ENCODE peak calls at places on chromosomes 16 and 17, in ten cellular contexts. One of them, this sample, is unnamed.

GRCh38 chr17:83084621-83085056 is 5.2 kb downstream of the METRNL start:
- DNase-seq in adrenal gland: no peak
- DNase-seq in Peyer's patch: peak; percentile 84
- DNase-seq in astrocyte of the spinal cord: no peak
- DNase-seq in right atrium auricular region: no peak
- DNase-seq in CD8-positive, alpha-beta T cell: no peak
- DNase-seq in IMR-90: no peak
- DNase-seq in brain microvascular endothelial cell: no peak
- DNase-seq in tibial nerve: no peak
- DNase-seq in neural progenitor cell: no peak
- DNase-seq in this sample: no peak

GRCh38 chr17:82786427-82786826 is 34.6 kb downstream of the TBCD start:
- DNase-seq in neural progenitor cell: no peak
- DNase-seq in tibial nerve: no peak
- DNase-seq in CD8-positive, alpha-beta T cell: no peak
- DNase-seq in Peyer's patch: no peak
- DNase-seq in IMR-90: no peak
- DNase-seq in brain microvascular endothelial cell: no peak
- DNase-seq in astrocyte of the spinal cord: no peak
- DNase-seq in right atrium auricular region: no peak
- DNase-seq in adrenal gland: no peak
- DNase-seq in this sample: no peak

GRCh38 chr16:1773703-1774455 is 945 bp upstream of the MRPS34 start:
- DNase-seq in IMR-90: peak; percentile 24
- DNase-seq in astrocyte of the spinal cord: peak; percentile 41
- DNase-seq in brain microvascular endothelial cell: no peak
- DNase-seq in tibial nerve: no peak
- DNase-seq in right atrium auricular region: no peak
- DNase-seq in Peyer's patch: peak; percentile 70
- DNase-seq in neural progenitor cell: no peak
- DNase-seq in adrenal gland: peak; percentile 86
- DNase-seq in CD8-positive, alpha-beta T cell: no peak
- DNase-seq in this sample: no peak

GRCh38 chr17:76820523-76820922 is 47.7 kb upstream of the MGAT5B start:
- DNase-seq in tibial nerve: no peak
- DNase-seq in CD8-positive, alpha-beta T cell: no peak
- DNase-seq in adrenal gland: no peak
- DNase-seq in astrocyte of the spinal cord: no peak
- DNase-seq in Peyer's patch: no peak
- DNase-seq in neural progenitor cell: no peak
- DNase-seq in brain microvascular endothelial cell: no peak
- DNase-seq in right atrium auricular region: no peak
- DNase-seq in IMR-90: no peak
- DNase-seq in this sample: no peak

GRCh38 chr17:9768381-9768934 is 22.9 kb downstream of the DHRS7C start:
- DNase-seq in astrocyte of the spinal cord: peak; percentile 33
- DNase-seq in brain microvascular endothelial cell: no peak
- DNase-seq in CD8-positive, alpha-beta T cell: no peak
- DNase-seq in adrenal gland: no peak
- DNase-seq in Peyer's patch: no peak
- DNase-seq in right atrium auricular region: no peak
- DNase-seq in neural progenitor cell: peak; percentile 56
- DNase-seq in tibial nerve: no peak
- DNase-seq in IMR-90: peak; percentile 16
- DNase-seq in this sample: peak; percentile 33

GRCh38 chr16:75309156-75309555 is 57.7 kb upstream of the BCAR1 start:
- DNase-seq in CD8-positive, alpha-beta T cell: no peak
- DNase-seq in IMR-90: no peak
- DNase-seq in Peyer's patch: no peak
- DNase-seq in brain microvascular endothelial cell: no peak
- DNase-seq in neural progenitor cell: peak; percentile 34
- DNase-seq in tibial nerve: no peak
- DNase-seq in astrocyte of the spinal cord: no peak
- DNase-seq in adrenal gland: no peak
- DNase-seq in right atrium auricular region: no peak
- DNase-seq in this sample: no peak

GRCh38 chr17:79728169-79728907 is 2.4 kb upstream of the ENPP7 start:
- DNase-seq in brain microvascular endothelial cell: peak; percentile 91
- DNase-seq in astrocyte of the spinal cord: peak; percentile 89
- DNase-seq in CD8-positive, alpha-beta T cell: peak; percentile 63
- DNase-seq in adrenal gland: peak; percentile 96
- DNase-seq in neural progenitor cell: peak; percentile 91
- DNase-seq in right atrium auricular region: peak; percentile 93
- DNase-seq in tibial nerve: peak; percentile 94
- DNase-seq in IMR-90: peak; percentile 91
- DNase-seq in Peyer's patch: peak; percentile 94
- DNase-seq in this sample: peak; percentile 93

GRCh38 chr17:76384222-76384986 is at the start of gene SPHK1:
- DNase-seq in right atrium auricular region: no peak
- DNase-seq in astrocyte of the spinal cord: peak; percentile 79
- DNase-seq in Peyer's patch: peak; percentile 81
- DNase-seq in tibial nerve: peak; percentile 26
- DNase-seq in CD8-positive, alpha-beta T cell: no peak
- DNase-seq in IMR-90: peak; percentile 81
- DNase-seq in adrenal gland: no peak
- DNase-seq in brain microvascular endothelial cell: peak; percentile 58
- DNase-seq in neural progenitor cell: peak; percentile 90
- DNase-seq in this sample: peak; percentile 89

GRCh38 chr17:73285603-73285908 is 23.9 kb upstream of the CPSF4L start:
- DNase-seq in tibial nerve: no peak
- DNase-seq in Peyer's patch: no peak
- DNase-seq in brain microvascular endothelial cell: no peak
- DNase-seq in astrocyte of the spinal cord: no peak
- DNase-seq in CD8-positive, alpha-beta T cell: no peak
- DNase-seq in neural progenitor cell: no peak
- DNase-seq in right atrium auricular region: no peak
- DNase-seq in adrenal gland: no peak
- DNase-seq in IMR-90: no peak
- DNase-seq in this sample: no peak

GRCh38 chr16:50692999-50693781 is at the start of gene NOD2:
- DNase-seq in tibial nerve: no peak
- DNase-seq in astrocyte of the spinal cord: no peak
- DNase-seq in adrenal gland: no peak
- DNase-seq in neural progenitor cell: peak; percentile 63
- DNase-seq in IMR-90: no peak
- DNase-seq in Peyer's patch: no peak
- DNase-seq in right atrium auricular region: no peak
- DNase-seq in brain microvascular endothelial cell: no peak
- DNase-seq in CD8-positive, alpha-beta T cell: no peak
- DNase-seq in this sample: peak; percentile 32

GRCh38 chr16:52405441-52405840 is 141.5 kb downstream of the TOX3 start:
- DNase-seq in brain microvascular endothelial cell: no peak
- DNase-seq in tibial nerve: no peak
- DNase-seq in right atrium auricular region: no peak
- DNase-seq in IMR-90: no peak
- DNase-seq in astrocyte of the spinal cord: no peak
- DNase-seq in neural progenitor cell: no peak
- DNase-seq in CD8-positive, alpha-beta T cell: no peak
- DNase-seq in Peyer's patch: no peak
- DNase-seq in adrenal gland: no peak
- DNase-seq in this sample: no peak

GRCh38 chr16:3577302-3577752 is at the start of gene NLRC3:
- DNase-seq in CD8-positive, alpha-beta T cell: no peak
- DNase-seq in astrocyte of the spinal cord: no peak
- DNase-seq in right atrium auricular region: no peak
- DNase-seq in brain microvascular endothelial cell: no peak
- DNase-seq in tibial nerve: no peak
- DNase-seq in adrenal gland: no peak
- DNase-seq in neural progenitor cell: no peak
- DNase-seq in Peyer's patch: peak; percentile 77
- DNase-seq in IMR-90: no peak
- DNase-seq in this sample: peak; percentile 72

GRCh38 chr16:85832578-85833539 is 33.4 kb downstream of the COX4I1 start:
- DNase-seq in brain microvascular endothelial cell: no peak
- DNase-seq in astrocyte of the spinal cord: no peak
- DNase-seq in Peyer's patch: peak; percentile 88
- DNase-seq in CD8-positive, alpha-beta T cell: no peak
- DNase-seq in adrenal gland: no peak
- DNase-seq in tibial nerve: no peak
- DNase-seq in IMR-90: no peak
- DNase-seq in right atrium auricular region: no peak
- DNase-seq in neural progenitor cell: no peak
- DNase-seq in this sample: peak; percentile 63

GRCh38 chr17:78313735-78314648 is 45.9 kb downstream of the SOCS3 start:
- DNase-seq in CD8-positive, alpha-beta T cell: peak; percentile 36
- DNase-seq in brain microvascular endothelial cell: peak; percentile 41
- DNase-seq in tibial nerve: no peak
- DNase-seq in right atrium auricular region: no peak
- DNase-seq in neural progenitor cell: peak; percentile 75
- DNase-seq in adrenal gland: peak; percentile 73
- DNase-seq in IMR-90: peak; percentile 59
- DNase-seq in astrocyte of the spinal cord: peak; percentile 87
- DNase-seq in Peyer's patch: peak; percentile 89
- DNase-seq in this sample: peak; percentile 69
- H3K4me3 ChIP-seq in CD8-positive, alpha-beta T cell: peak overlapping the region; percentile 57
- H3K4me3 ChIP-seq in brain microvascular endothelial cell: peak overlapping the region; percentile 40
- H3K4me3 ChIP-seq in tibial nerve: peak overlapping the region; percentile 52
- H3K4me3 ChIP-seq in right atrium auricular region: peak overlapping the region; percentile 57
- H3K4me3 ChIP-seq in neural progenitor cell: peak overlapping the region; percentile 61
- H3K4me3 ChIP-seq in adrenal gland: peak overlapping the region; percentile 12
- H3K4me3 ChIP-seq in IMR-90: peak overlapping the region; percentile 44
- H3K4me3 ChIP-seq in astrocyte of the spinal cord: no peak overlapping the region
- H3K4me3 ChIP-seq in Peyer's patch: peak overlapping the region; percentile 64
- H3K4me3 ChIP-seq in this sample: peak overlapping the region; percentile 16

DNA sequence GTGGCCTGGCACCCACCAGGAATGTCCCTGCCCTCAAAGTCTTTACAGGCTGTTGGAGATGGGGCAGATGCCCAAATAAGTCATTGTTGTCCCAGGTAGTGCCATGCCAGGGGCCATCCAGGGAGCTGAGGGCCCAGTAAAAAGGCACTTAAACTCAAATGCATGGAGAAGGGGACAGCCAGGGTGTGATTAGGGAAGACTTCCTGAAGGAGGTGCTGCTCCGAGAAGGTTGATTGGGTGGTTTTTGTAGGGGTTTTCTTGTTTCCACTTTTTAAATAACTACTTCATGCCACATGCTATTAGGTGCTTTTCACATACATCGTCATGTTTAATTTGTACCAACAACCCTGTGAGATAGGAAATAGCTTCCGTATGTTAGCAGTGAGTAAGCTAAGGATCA is 66.9 kb downstream of the RAI1 start:
- DNase-seq in CD8-positive, alpha-beta T cell: no peak
- DNase-seq in astrocyte of the spinal cord: no peak
- DNase-seq in right atrium auricular region: no peak
- DNase-seq in IMR-90: no peak
- DNase-seq in adrenal gland: no peak
- DNase-seq in neural progenitor cell: no peak
- DNase-seq in tibial nerve: no peak
- DNase-seq in Peyer's patch: no peak
- DNase-seq in brain microvascular endothelial cell: no peak
- DNase-seq in this sample: peak; percentile 58
- TF ChIP-seq CTCF in CD8-positive, alpha-beta T cell: no peak
- TF ChIP-seq CTCF in astrocyte of the spinal cord: no peak
- TF ChIP-seq CTCF in right atrium auricular region: no peak
- TF ChIP-seq CTCF in IMR-90: no peak
- TF ChIP-seq CTCF in adrenal gland: no peak
- TF ChIP-seq CTCF in neural progenitor cell: peak; percentile 29
- TF ChIP-seq CTCF in tibial nerve: no peak
- TF ChIP-seq CTCF in Peyer's patch: no peak
- TF ChIP-seq CTCF in brain microvascular endothelial cell: peak; percentile 35
- TF ChIP-seq CTCF in this sample: peak; percentile 30

DNA sequence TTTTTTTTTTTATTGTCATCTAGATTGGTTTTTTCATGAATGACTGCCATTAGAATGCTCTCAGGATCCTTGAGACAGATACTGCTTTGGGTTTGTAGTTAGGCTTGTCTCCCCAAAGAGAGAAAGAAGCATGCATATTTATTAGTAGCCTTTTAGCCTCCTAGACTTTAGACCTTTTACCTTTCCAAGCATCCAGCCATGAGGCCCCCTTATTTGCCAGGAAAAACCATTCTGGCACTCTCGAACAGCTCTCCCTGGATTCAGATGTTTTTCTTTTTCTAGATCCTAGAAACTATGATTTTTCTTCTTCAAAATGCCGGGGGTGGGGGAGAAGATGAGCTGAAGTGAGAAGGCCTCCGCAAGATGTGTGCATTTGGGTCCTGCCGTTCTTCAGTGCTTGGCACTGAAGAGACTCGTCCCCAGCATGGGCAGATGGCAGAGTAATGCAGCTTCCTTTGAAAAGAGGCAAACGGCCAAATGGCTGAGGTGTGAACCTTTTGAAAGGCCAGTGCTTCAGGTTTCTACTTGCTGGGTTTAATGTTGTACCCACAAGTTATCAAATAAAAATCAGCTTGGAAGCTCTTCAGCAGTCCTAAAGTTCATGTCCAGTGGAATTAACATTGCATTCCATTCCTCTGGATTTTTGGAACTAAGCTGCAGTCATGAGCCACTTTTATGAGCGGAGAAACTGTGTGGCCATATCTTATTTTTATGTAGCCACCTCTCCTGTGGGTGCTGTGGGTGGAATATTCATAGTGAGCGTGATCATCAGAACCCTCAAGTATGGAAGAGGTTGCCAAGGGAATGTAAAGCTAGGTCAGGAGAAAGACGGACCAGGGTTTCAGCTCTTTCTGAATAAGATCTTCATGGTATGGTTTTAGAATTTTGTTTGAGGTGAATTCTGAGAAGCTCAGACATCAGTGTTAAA is 7.2 kb downstream of the SOCS7 start:
- DNase-seq in CD8-positive, alpha-beta T cell: no peak
- DNase-seq in tibial nerve: no peak
- DNase-seq in neural progenitor cell: no peak
- DNase-seq in adrenal gland: no peak
- DNase-seq in IMR-90: no peak
- DNase-seq in Peyer's patch: no peak
- DNase-seq in astrocyte of the spinal cord: no peak
- DNase-seq in brain microvascular endothelial cell: no peak
- DNase-seq in right atrium auricular region: no peak
- DNase-seq in this sample: no peak
- H3K4me3 ChIP-seq in CD8-positive, alpha-beta T cell: no peak overlapping the region
- H3K4me3 ChIP-seq in tibial nerve: no peak overlapping the region
- H3K4me3 ChIP-seq in neural progenitor cell: no peak overlapping the region
- H3K4me3 ChIP-seq in adrenal gland: no peak overlapping the region
- H3K4me3 ChIP-seq in IMR-90: no peak overlapping the region
- H3K4me3 ChIP-seq in Peyer's patch: no peak overlapping the region
- H3K4me3 ChIP-seq in astrocyte of the spinal cord: no peak overlapping the region
- H3K4me3 ChIP-seq in brain microvascular endothelial cell: no peak overlapping the region
- H3K4me3 ChIP-seq in right atrium auricular region: no peak overlapping the region
- H3K4me3 ChIP-seq in this sample: no peak overlapping the region

GRCh38 chr16:62190426-62190825 is 154.2 kb upstream of the CDH8 start:
- DNase-seq in brain microvascular endothelial cell: no peak
- DNase-seq in neural progenitor cell: peak; percentile 81
- DNase-seq in tibial nerve: no peak
- DNase-seq in CD8-positive, alpha-beta T cell: no peak
- DNase-seq in right atrium auricular region: no peak
- DNase-seq in Peyer's patch: no peak
- DNase-seq in adrenal gland: no peak
- DNase-seq in astrocyte of the spinal cord: peak; percentile 4
- DNase-seq in IMR-90: no peak
- DNase-seq in this sample: peak; percentile 15

DNA sequence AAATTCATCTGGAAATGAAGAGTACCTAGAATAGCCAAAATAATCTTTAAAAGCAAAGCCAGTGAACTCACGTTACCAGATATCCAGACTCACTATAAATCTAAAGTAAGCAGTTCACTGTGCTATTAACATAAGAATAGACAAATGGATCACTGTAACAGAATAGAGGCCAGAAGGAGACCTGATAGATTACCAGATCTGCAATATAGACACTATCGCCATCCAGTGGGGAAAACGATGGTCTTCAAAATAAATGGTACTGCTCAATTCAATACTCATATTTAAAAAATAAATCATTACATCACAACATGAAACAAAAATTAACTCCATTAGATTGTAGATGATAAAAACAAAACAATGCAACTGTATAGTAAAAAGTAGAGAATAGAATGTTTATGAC is 158.6 kb upstream of the CDH8 start:
- DNase-seq in adrenal gland: no peak
- DNase-seq in neural progenitor cell: no peak
- DNase-seq in tibial nerve: no peak
- DNase-seq in brain microvascular endothelial cell: no peak
- DNase-seq in right atrium auricular region: no peak
- DNase-seq in CD8-positive, alpha-beta T cell: no peak
- DNase-seq in Peyer's patch: no peak
- DNase-seq in IMR-90: no peak
- DNase-seq in astrocyte of the spinal cord: no peak
- DNase-seq in this sample: peak; percentile 1
- TF ChIP-seq CTCF in adrenal gland: no peak
- TF ChIP-seq CTCF in neural progenitor cell: peak; percentile 40
- TF ChIP-seq CTCF in tibial nerve: no peak
- TF ChIP-seq CTCF in brain microvascular endothelial cell: no peak
- TF ChIP-seq CTCF in right atrium auricular region: no peak
- TF ChIP-seq CTCF in CD8-positive, alpha-beta T cell: no peak
- TF ChIP-seq CTCF in Peyer's patch: no peak
- TF ChIP-seq CTCF in IMR-90: no peak
- TF ChIP-seq CTCF in astrocyte of the spinal cord: no peak
- TF ChIP-seq CTCF in this sample: no peak

This sample was measured in GM12865.